ENCODE peak calls at places on chromosomes 11 and 22, in nine cellular contexts. One of them, this sample, is unnamed.

GRCh38 chr11:67002297-67002913 is 20.5 kb upstream of the SYT12 start:
- DNase-seq in neuronal stem cell: peak
- DNase-seq in M059J: no peak
- DNase-seq in NCI-H345: peak
- DNase-seq in stimulated activated CD4-positive, alpha-beta T cell treated with anti-CD3 and anti-CD28 coated beads, Interleukin-2, amount 100 ng/mL, for 4 hours: no peak
- DNase-seq in fibroblast of pulmonary artery: no peak
- DNase-seq in GM18507: no peak
- DNase-seq in T-helper 2 cell: no peak
- DNase-seq in mucosa of gallbladder: no peak
- DNase-seq in this sample: no peak

GRCh38 chr22:28051091-28051786 is 132.2 kb upstream of the PITPNB start:
- DNase-seq in NCI-H345: no peak
- DNase-seq in GM18507: no peak
- DNase-seq in M059J: no peak
- DNase-seq in mucosa of gallbladder: no peak
- DNase-seq in stimulated activated CD4-positive, alpha-beta T cell treated with anti-CD3 and anti-CD28 coated beads, Interleukin-2, amount 100 ng/mL, for 4 hours: no peak
- DNase-seq in fibroblast of pulmonary artery: no peak
- DNase-seq in neuronal stem cell: no peak
- DNase-seq in T-helper 2 cell: no peak
- DNase-seq in this sample: no peak

GRCh38 chr11:120521176-120521575 is 9.6 kb downstream of the GRIK4 start:
- DNase-seq in stimulated activated CD4-positive, alpha-beta T cell treated with anti-CD3 and anti-CD28 coated beads, Interleukin-2, amount 100 ng/mL, for 4 hours: no peak
- DNase-seq in T-helper 2 cell: no peak
- DNase-seq in mucosa of gallbladder: no peak
- DNase-seq in GM18507: no peak
- DNase-seq in fibroblast of pulmonary artery: no peak
- DNase-seq in NCI-H345: no peak
- DNase-seq in M059J: no peak
- DNase-seq in neuronal stem cell: no peak
- DNase-seq in this sample: no peak

GRCh38 chr22:22616636-22617035 is 27.8 kb upstream of the GGTLC2 start:
- DNase-seq in mucosa of gallbladder: no peak
- DNase-seq in stimulated activated CD4-positive, alpha-beta T cell treated with anti-CD3 and anti-CD28 coated beads, Interleukin-2, amount 100 ng/mL, for 4 hours: peak
- DNase-seq in neuronal stem cell: no peak
- DNase-seq in GM18507: no peak
- DNase-seq in fibroblast of pulmonary artery: no peak
- DNase-seq in NCI-H345: no peak
- DNase-seq in T-helper 2 cell: no peak
- DNase-seq in M059J: no peak
- DNase-seq in this sample: peak

GRCh38 chr11:64275031-64275800 is 9.2 kb downstream of the BAD start:
- DNase-seq in stimulated activated CD4-positive, alpha-beta T cell treated with anti-CD3 and anti-CD28 coated beads, Interleukin-2, amount 100 ng/mL, for 4 hours: no peak
- DNase-seq in T-helper 2 cell: no peak
- DNase-seq in M059J: no peak
- DNase-seq in fibroblast of pulmonary artery: no peak
- DNase-seq in NCI-H345: no peak
- DNase-seq in neuronal stem cell: no peak
- DNase-seq in mucosa of gallbladder: no peak
- DNase-seq in GM18507: no peak
- DNase-seq in this sample: no peak

GRCh38 chr11:124953753-124954624 is at the start of gene CCDC15:
- DNase-seq in neuronal stem cell: peak
- DNase-seq in GM18507: peak
- DNase-seq in T-helper 2 cell: peak
- DNase-seq in M059J: peak
- DNase-seq in NCI-H345: peak
- DNase-seq in stimulated activated CD4-positive, alpha-beta T cell treated with anti-CD3 and anti-CD28 coated beads, Interleukin-2, amount 100 ng/mL, for 4 hours: peak
- DNase-seq in fibroblast of pulmonary artery: peak
- DNase-seq in mucosa of gallbladder: peak
- DNase-seq in this sample: peak

GRCh38 chr11:69831985-69832384 is 12.8 kb upstream of the FGF3 start:
- DNase-seq in T-helper 2 cell: no peak
- DNase-seq in stimulated activated CD4-positive, alpha-beta T cell treated with anti-CD3 and anti-CD28 coated beads, Interleukin-2, amount 100 ng/mL, for 4 hours: no peak
- DNase-seq in NCI-H345: no peak
- DNase-seq in M059J: no peak
- DNase-seq in mucosa of gallbladder: no peak
- DNase-seq in GM18507: no peak
- DNase-seq in fibroblast of pulmonary artery: no peak
- DNase-seq in neuronal stem cell: no peak
- DNase-seq in this sample: no peak

GRCh38 chr11:103652013-103652412 is 384.4 kb upstream of the DDI1 start:
- DNase-seq in GM18507: no peak
- DNase-seq in NCI-H345: no peak
- DNase-seq in mucosa of gallbladder: no peak
- DNase-seq in M059J: peak
- DNase-seq in T-helper 2 cell: no peak
- DNase-seq in neuronal stem cell: no peak
- DNase-seq in stimulated activated CD4-positive, alpha-beta T cell treated with anti-CD3 and anti-CD28 coated beads, Interleukin-2, amount 100 ng/mL, for 4 hours: no peak
- DNase-seq in fibroblast of pulmonary artery: peak
- DNase-seq in this sample: no peak

GRCh38 chr11:73185680-73186293 is 32.3 kb upstream of the P2RY2 start:
- DNase-seq in GM18507: no peak
- DNase-seq in neuronal stem cell: no peak
- DNase-seq in T-helper 2 cell: no peak
- DNase-seq in stimulated activated CD4-positive, alpha-beta T cell treated with anti-CD3 and anti-CD28 coated beads, Interleukin-2, amount 100 ng/mL, for 4 hours: no peak
- DNase-seq in fibroblast of pulmonary artery: peak
- DNase-seq in NCI-H345: no peak
- DNase-seq in M059J: peak
- DNase-seq in mucosa of gallbladder: no peak
- DNase-seq in this sample: no peak

GRCh38 chr11:102495161-102496042 is 35.1 kb downstream of the MMP7 start:
- DNase-seq in T-helper 2 cell: no peak
- DNase-seq in M059J: peak
- DNase-seq in NCI-H345: peak
- DNase-seq in stimulated activated CD4-positive, alpha-beta T cell treated with anti-CD3 and anti-CD28 coated beads, Interleukin-2, amount 100 ng/mL, for 4 hours: peak
- DNase-seq in mucosa of gallbladder: peak
- DNase-seq in GM18507: peak
- DNase-seq in neuronal stem cell: peak
- DNase-seq in fibroblast of pulmonary artery: peak
- DNase-seq in this sample: peak

GRCh38 chr22:48715511-48715910 is 1112.2 kb downstream of the BRD1 start:
- DNase-seq in NCI-H345: no peak
- DNase-seq in mucosa of gallbladder: no peak
- DNase-seq in T-helper 2 cell: no peak
- DNase-seq in neuronal stem cell: no peak
- DNase-seq in stimulated activated CD4-positive, alpha-beta T cell treated with anti-CD3 and anti-CD28 coated beads, Interleukin-2, amount 100 ng/mL, for 4 hours: no peak
- DNase-seq in GM18507: no peak
- DNase-seq in fibroblast of pulmonary artery: no peak
- DNase-seq in M059J: no peak
- DNase-seq in this sample: no peak

GRCh38 chr22:48185656-48186055 is 1423.2 kb downstream of the TBC1D22A start:
- DNase-seq in M059J: no peak
- DNase-seq in mucosa of gallbladder: no peak
- DNase-seq in NCI-H345: no peak
- DNase-seq in GM18507: no peak
- DNase-seq in fibroblast of pulmonary artery: no peak
- DNase-seq in T-helper 2 cell: no peak
- DNase-seq in stimulated activated CD4-positive, alpha-beta T cell treated with anti-CD3 and anti-CD28 coated beads, Interleukin-2, amount 100 ng/mL, for 4 hours: no peak
- DNase-seq in neuronal stem cell: no peak
- DNase-seq in this sample: no peak

GRCh38 chr22:43991316-43992020 is 32.6 kb upstream of the PARVB start:
- DNase-seq in stimulated activated CD4-positive, alpha-beta T cell treated with anti-CD3 and anti-CD28 coated beads, Interleukin-2, amount 100 ng/mL, for 4 hours: no peak
- DNase-seq in mucosa of gallbladder: no peak
- DNase-seq in fibroblast of pulmonary artery: no peak
- DNase-seq in T-helper 2 cell: no peak
- DNase-seq in NCI-H345: no peak
- DNase-seq in M059J: no peak
- DNase-seq in neuronal stem cell: no peak
- DNase-seq in GM18507: no peak
- DNase-seq in this sample: no peak

GRCh38 chr22:41949297-41949965 is 2.5 kb upstream of the CENPM start:
- DNase-seq in T-helper 2 cell: no peak
- DNase-seq in NCI-H345: peak
- DNase-seq in M059J: no peak
- DNase-seq in fibroblast of pulmonary artery: no peak
- DNase-seq in stimulated activated CD4-positive, alpha-beta T cell treated with anti-CD3 and anti-CD28 coated beads, Interleukin-2, amount 100 ng/mL, for 4 hours: no peak
- DNase-seq in mucosa of gallbladder: no peak
- DNase-seq in neuronal stem cell: no peak
- DNase-seq in GM18507: no peak
- DNase-seq in this sample: no peak

GRCh38 chr22:32754413-32755041 is 47.0 kb upstream of the TIMP3 start:
- DNase-seq in fibroblast of pulmonary artery: peak
- DNase-seq in NCI-H345: no peak
- DNase-seq in mucosa of gallbladder: no peak
- DNase-seq in GM18507: no peak
- DNase-seq in M059J: peak
- DNase-seq in stimulated activated CD4-positive, alpha-beta T cell treated with anti-CD3 and anti-CD28 coated beads, Interleukin-2, amount 100 ng/mL, for 4 hours: no peak
- DNase-seq in neuronal stem cell: no peak
- DNase-seq in T-helper 2 cell: no peak
- DNase-seq in this sample: no peak

GRCh38 chr11:69587454-69588081 is 53.4 kb upstream of the CCND1 start:
- DNase-seq in M059J: peak
- DNase-seq in fibroblast of pulmonary artery: peak
- DNase-seq in GM18507: no peak
- DNase-seq in T-helper 2 cell: no peak
- DNase-seq in NCI-H345: no peak
- DNase-seq in neuronal stem cell: no peak
- DNase-seq in mucosa of gallbladder: no peak
- DNase-seq in stimulated activated CD4-positive, alpha-beta T cell treated with anti-CD3 and anti-CD28 coated beads, Interleukin-2, amount 100 ng/mL, for 4 hours: no peak
- DNase-seq in this sample: no peak

GRCh38 chr11:114191893-114192292 is 104.3 kb upstream of the NNMT start:
- DNase-seq in mucosa of gallbladder: no peak
- DNase-seq in M059J: no peak
- DNase-seq in T-helper 2 cell: no peak
- DNase-seq in fibroblast of pulmonary artery: no peak
- DNase-seq in neuronal stem cell: no peak
- DNase-seq in GM18507: no peak
- DNase-seq in NCI-H345: no peak
- DNase-seq in stimulated activated CD4-positive, alpha-beta T cell treated with anti-CD3 and anti-CD28 coated beads, Interleukin-2, amount 100 ng/mL, for 4 hours: no peak
- DNase-seq in this sample: no peak

GRCh38 chr11:35239476-35240075 is 100.6 kb downstream of the CD44 start:
- DNase-seq in mucosa of gallbladder: no peak
- DNase-seq in T-helper 2 cell: no peak
- DNase-seq in GM18507: no peak
- DNase-seq in NCI-H345: no peak
- DNase-seq in stimulated activated CD4-positive, alpha-beta T cell treated with anti-CD3 and anti-CD28 coated beads, Interleukin-2, amount 100 ng/mL, for 4 hours: no peak
- DNase-seq in M059J: no peak
- DNase-seq in fibroblast of pulmonary artery: no peak
- DNase-seq in neuronal stem cell: no peak
- DNase-seq in this sample: no peak

GRCh38 chr11:68106165-68106940 is 14.8 kb downstream of the CHKA start:
- DNase-seq in T-helper 2 cell: no peak
- DNase-seq in fibroblast of pulmonary artery: peak
- DNase-seq in mucosa of gallbladder: peak
- DNase-seq in stimulated activated CD4-positive, alpha-beta T cell treated with anti-CD3 and anti-CD28 coated beads, Interleukin-2, amount 100 ng/mL, for 4 hours: no peak
- DNase-seq in NCI-H345: no peak
- DNase-seq in GM18507: no peak
- DNase-seq in neuronal stem cell: no peak
- DNase-seq in M059J: no peak
- DNase-seq in this sample: no peak

GRCh38 chr11:46272816-46273427 is 4.5 kb upstream of the CREB3L1 start:
- DNase-seq in fibroblast of pulmonary artery: peak
- DNase-seq in M059J: peak
- DNase-seq in GM18507: no peak
- DNase-seq in T-helper 2 cell: no peak
- DNase-seq in neuronal stem cell: no peak
- DNase-seq in mucosa of gallbladder: peak
- DNase-seq in stimulated activated CD4-positive, alpha-beta T cell treated with anti-CD3 and anti-CD28 coated beads, Interleukin-2, amount 100 ng/mL, for 4 hours: no peak
- DNase-seq in NCI-H345: no peak
- DNase-seq in this sample: no peak

GRCh38 chr22:18116634-18117033 is 6.0 kb downstream of the TUBA8 start:
- DNase-seq in GM18507: no peak
- DNase-seq in NCI-H345: no peak
- DNase-seq in fibroblast of pulmonary artery: no peak
- DNase-seq in neuronal stem cell: no peak
- DNase-seq in mucosa of gallbladder: no peak
- DNase-seq in M059J: no peak
- DNase-seq in stimulated activated CD4-positive, alpha-beta T cell treated with anti-CD3 and anti-CD28 coated beads, Interleukin-2, amount 100 ng/mL, for 4 hours: no peak
- DNase-seq in T-helper 2 cell: no peak
- DNase-seq in this sample: no peak

GRCh38 chr11:129324533-129325175 is 51.0 kb upstream of the BARX2 start:
- DNase-seq in stimulated activated CD4-positive, alpha-beta T cell treated with anti-CD3 and anti-CD28 coated beads, Interleukin-2, amount 100 ng/mL, for 4 hours: no peak
- DNase-seq in neuronal stem cell: no peak
- DNase-seq in M059J: no peak
- DNase-seq in NCI-H345: peak
- DNase-seq in fibroblast of pulmonary artery: no peak
- DNase-seq in T-helper 2 cell: no peak
- DNase-seq in mucosa of gallbladder: peak
- DNase-seq in GM18507: no peak
- DNase-seq in this sample: no peak

GRCh38 chr11:126628790-126629621 is 273.5 kb downstream of the ST3GAL4 start:
- DNase-seq in neuronal stem cell: no peak
- DNase-seq in T-helper 2 cell: no peak
- DNase-seq in stimulated activated CD4-positive, alpha-beta T cell treated with anti-CD3 and anti-CD28 coated beads, Interleukin-2, amount 100 ng/mL, for 4 hours: no peak
- DNase-seq in NCI-H345: peak
- DNase-seq in fibroblast of pulmonary artery: no peak
- DNase-seq in mucosa of gallbladder: peak
- DNase-seq in GM18507: no peak
- DNase-seq in M059J: no peak
- DNase-seq in this sample: no peak

GRCh38 chr22:27215826-27216320 is 558.5 kb downstream of the MIAT start:
- DNase-seq in NCI-H345: no peak
- DNase-seq in fibroblast of pulmonary artery: no peak
- DNase-seq in mucosa of gallbladder: no peak
- DNase-seq in T-helper 2 cell: no peak
- DNase-seq in neuronal stem cell: no peak
- DNase-seq in M059J: no peak
- DNase-seq in GM18507: no peak
- DNase-seq in stimulated activated CD4-positive, alpha-beta T cell treated with anti-CD3 and anti-CD28 coated beads, Interleukin-2, amount 100 ng/mL, for 4 hours: no peak
- DNase-seq in this sample: no peak

GRCh38 chr22:37270928-37271650 is 11.2 kb upstream of the CYTH4 start:
- DNase-seq in GM18507: no peak
- DNase-seq in mucosa of gallbladder: no peak
- DNase-seq in fibroblast of pulmonary artery: peak
- DNase-seq in M059J: peak
- DNase-seq in T-helper 2 cell: no peak
- DNase-seq in NCI-H345: no peak
- DNase-seq in stimulated activated CD4-positive, alpha-beta T cell treated with anti-CD3 and anti-CD28 coated beads, Interleukin-2, amount 100 ng/mL, for 4 hours: no peak
- DNase-seq in neuronal stem cell: no peak
- DNase-seq in this sample: no peak

GRCh38 chr11:69950120-69950519 is 128.0 kb upstream of the ANO1 start:
- DNase-seq in neuronal stem cell: no peak
- DNase-seq in T-helper 2 cell: no peak
- DNase-seq in GM18507: no peak
- DNase-seq in fibroblast of pulmonary artery: no peak
- DNase-seq in NCI-H345: peak
- DNase-seq in stimulated activated CD4-positive, alpha-beta T cell treated with anti-CD3 and anti-CD28 coated beads, Interleukin-2, amount 100 ng/mL, for 4 hours: no peak
- DNase-seq in M059J: no peak
- DNase-seq in mucosa of gallbladder: peak
- DNase-seq in this sample: no peak

GRCh38 chr11:32210601-32211000 is 119.7 kb downstream of the RCN1 start:
- DNase-seq in M059J: peak
- DNase-seq in neuronal stem cell: no peak
- DNase-seq in GM18507: no peak
- DNase-seq in fibroblast of pulmonary artery: peak
- DNase-seq in stimulated activated CD4-positive, alpha-beta T cell treated with anti-CD3 and anti-CD28 coated beads, Interleukin-2, amount 100 ng/mL, for 4 hours: no peak
- DNase-seq in T-helper 2 cell: no peak
- DNase-seq in mucosa of gallbladder: no peak
- DNase-seq in NCI-H345: no peak
- DNase-seq in this sample: no peak

GRCh38 chr11:45815747-45816146 is 10.8 kb downstream of the SLC35C1 start:
- DNase-seq in neuronal stem cell: no peak
- DNase-seq in M059J: peak
- DNase-seq in mucosa of gallbladder: no peak
- DNase-seq in T-helper 2 cell: no peak
- DNase-seq in stimulated activated CD4-positive, alpha-beta T cell treated with anti-CD3 and anti-CD28 coated beads, Interleukin-2, amount 100 ng/mL, for 4 hours: no peak
- DNase-seq in GM18507: no peak
- DNase-seq in NCI-H345: no peak
- DNase-seq in fibroblast of pulmonary artery: peak
- DNase-seq in this sample: no peak

GRCh38 chr11:45736424-45736823 is 68.5 kb upstream of the SLC35C1 start:
- DNase-seq in stimulated activated CD4-positive, alpha-beta T cell treated with anti-CD3 and anti-CD28 coated beads, Interleukin-2, amount 100 ng/mL, for 4 hours: no peak
- DNase-seq in T-helper 2 cell: no peak
- DNase-seq in M059J: peak
- DNase-seq in NCI-H345: peak
- DNase-seq in fibroblast of pulmonary artery: peak
- DNase-seq in neuronal stem cell: no peak
- DNase-seq in mucosa of gallbladder: no peak
- DNase-seq in GM18507: no peak
- DNase-seq in this sample: no peak

GRCh38 chr11:47863893-47864430 is 15.8 kb upstream of the NUP160 start:
- DNase-seq in neuronal stem cell: no peak
- DNase-seq in GM18507: no peak
- DNase-seq in NCI-H345: no peak
- DNase-seq in T-helper 2 cell: no peak
- DNase-seq in stimulated activated CD4-positive, alpha-beta T cell treated with anti-CD3 and anti-CD28 coated beads, Interleukin-2, amount 100 ng/mL, for 4 hours: no peak
- DNase-seq in mucosa of gallbladder: no peak
- DNase-seq in fibroblast of pulmonary artery: no peak
- DNase-seq in M059J: no peak
- DNase-seq in this sample: no peak

GRCh38 chr11:105045897-105046296 is 762 bp upstream of the CARD16 start:
- DNase-seq in M059J: peak
- DNase-seq in mucosa of gallbladder: no peak
- DNase-seq in fibroblast of pulmonary artery: peak
- DNase-seq in neuronal stem cell: no peak
- DNase-seq in GM18507: no peak
- DNase-seq in stimulated activated CD4-positive, alpha-beta T cell treated with anti-CD3 and anti-CD28 coated beads, Interleukin-2, amount 100 ng/mL, for 4 hours: no peak
- DNase-seq in T-helper 2 cell: no peak
- DNase-seq in NCI-H345: no peak
- DNase-seq in this sample: no peak